ENCODE peak calls at places on chromosomes 5 and 9, in six cellular contexts. A is left cardiac atrium, R is DND-41, G is GM12878, S is A549, F is left ventricle myocardium superior. M is an unnamed sample.

GRCh38 chr9:94912700-94913249 is 186.3 kb downstream of the AOPEP start:
- ATAC-seq in R (no peak), G (no peak), F (no peak), A (no peak), S (peak; percentile 28), M (peak; percentile 66)

GRCh38 chr5:104179057-104179456 is 616.5 kb upstream of the NUDT12 start:
- ATAC-seq in A (peak; percentile 53), S (no peak), G (peak; percentile 99), R (peak; percentile 62), F (no peak), M (peak; percentile 22)

GRCh38 chr5:125348221-125348692 is 601.8 kb upstream of the ZNF608 start:
- ATAC-seq in S (no peak), F (peak; percentile 89), A (peak; percentile 76), R (no peak), G (no peak), M (no peak)

GRCh38 chr5:55927861-55928655 is 66.7 kb downstream of the IL6ST start:
- ATAC-seq in S (peak; percentile 12), F (no peak), R (no peak), G (no peak), A (no peak), M (no peak)

GRCh38 chr9:76609285-76610008 is 150.5 kb downstream of the GCNT1 start:
- ATAC-seq in G (no peak), A (peak; percentile 17), F (no peak), R (no peak), S (no peak), M (no peak)

GRCh38 chr5:81234801-81235200 is 1.7 kb downstream of the CKMT2 start:
- ATAC-seq in F (peak; percentile 44), G (no peak), R (peak; percentile 90), A (peak; percentile 36), S (no peak), M (no peak)

GRCh38 chr9:131104016-131104740 is 7.8 kb downstream of the AIF1L start:
- ATAC-seq in A (no peak), F (no peak), S (no peak), G (no peak), R (no peak), M (no peak)

GRCh38 chr9:127746959-127747569 is 12.0 kb upstream of the TOR2A start:
- ATAC-seq in R (no peak), F (no peak), S (no peak), G (no peak), A (no peak), M (no peak)

GRCh38 chr9:19114680-19115270 is 12.1 kb upstream of the HAUS6 start:
- ATAC-seq in A (no peak), G (no peak), F (no peak), S (no peak), R (no peak), M (no peak)

GRCh38 chr5:71719092-71719964 is at the start of gene CARTPT:
- ATAC-seq in R (no peak), A (peak; percentile 62), G (no peak), F (peak; percentile 61), S (peak; percentile 52), M (peak; percentile 83)

GRCh38 chr9:35844628-35845301 is 15.7 kb downstream of the TMEM8B start:
- ATAC-seq in R (peak; percentile 64), A (peak; percentile 68), G (peak; percentile 48), S (no peak), F (peak; percentile 71), M (peak; percentile 73)

GRCh38 chr9:93963969-93964368 is 8.8 kb upstream of the BARX1 start:
- ATAC-seq in A (no peak), F (no peak), R (no peak), G (no peak), S (no peak), M (no peak)

GRCh38 chr5:104977530-104977929 is 1414.9 kb upstream of the NUDT12 start:
- ATAC-seq in A (no peak), G (no peak), R (no peak), S (no peak), F (no peak), M (no peak)

GRCh38 chr5:39414429-39414828 is 10.4 kb downstream of the DAB2 start:
- ATAC-seq in S (no peak), G (no peak), F (no peak), A (no peak), R (no peak), M (no peak)

GRCh38 chr5:173634465-173634983 is 18.1 kb upstream of the BOD1 start:
- ATAC-seq in S (no peak), F (no peak), A (no peak), R (no peak), G (no peak), M (no peak)